ENCODE peak calls at places on chromosomes 2 and 18, in ten cellular contexts. B is activated T-helper 1 cell treated with anti-CD3 and anti-CD28 coated beads, Interleukin-2, amount 50 U/mL, for 16 hours; X is WTC11; G is activated gamma-delta T cell treated with Interleukin-2 at 50 U/mL for 16 hours; F is nephron progenitor cell; A is amniotic epithelial cell; Q is midbrain; N is thoracic aorta; U is stimulated activated CD8-positive, alpha-beta memory T cell treated with anti-CD3 and anti-CD28 coated beads, Interleukin-15, amount 100 ng/mL, for 24 hours; K is T-helper 9 cell. P is an unnamed sample.

GRCh38 chr2:61538920-61539559 is 884 bp upstream of the XPO1 start:
- DNase-seq in G (peak; percentile 8), X (no peak), U (no peak), Q (peak; percentile 38), B (no peak), F (no peak), A (peak; percentile 31), K (peak; percentile 20), N (no peak), P (peak; percentile 38)

GRCh38 chr2:112973156-112973555 is 4.7 kb upstream of the IL36G start:
- DNase-seq in X (no peak), N (no peak), Q (no peak), B (no peak), U (no peak), K (no peak), A (no peak), F (no peak), G (no peak), P (no peak)

GRCh38 chr2:23615216-23616020 is 230.4 kb downstream of the KLHL29 start:
- DNase-seq in A (no peak), F (no peak), X (no peak), N (no peak), K (no peak), B (no peak), U (no peak), Q (no peak), G (no peak), P (no peak)

GRCh38 chr2:159292157-159292556 is 5.7 kb upstream of the WDSUB1 start:
- DNase-seq in G (no peak), N (no peak), A (no peak), B (no peak), U (no peak), K (no peak), X (no peak), Q (no peak), F (peak; percentile 9), P (no peak)

GRCh38 chr2:42573256-42573655 is 4.8 kb downstream of the MTA3 start:
- DNase-seq in X (no peak), K (no peak), G (no peak), A (no peak), U (no peak), N (no peak), F (no peak), Q (no peak), B (no peak), P (no peak)

GRCh38 chr18:24022141-24022540 is 7.6 kb downstream of the TTC39C start:
- DNase-seq in U (no peak), K (no peak), N (no peak), B (no peak), X (no peak), A (peak; percentile 65), Q (no peak), G (no peak), F (no peak), P (no peak)

GRCh38 chr2:113891265-113891959 is 1.5 kb downstream of the ACTR3 start:
- DNase-seq in A (no peak), X (no peak), G (no peak), N (no peak), Q (no peak), K (no peak), U (no peak), F (no peak), B (no peak), P (no peak)

GRCh38 chr2:103284750-103285149 is 522.9 kb downstream of the TMEM182 start:
- DNase-seq in N (no peak), G (no peak), F (no peak), Q (no peak), A (no peak), K (no peak), X (no peak), U (no peak), B (no peak), P (no peak)

GRCh38 chr2:119282966-119283511 is 59.4 kb downstream of the STEAP3 start:
- DNase-seq in X (no peak), B (no peak), G (no peak), K (no peak), U (no peak), N (no peak), F (no peak), A (no peak), Q (peak; percentile 84), P (peak; percentile 73)

GRCh38 chr18:59994357-59994756 is 94.6 kb downstream of the PMAIP1 start:
- DNase-seq in N (no peak), F (no peak), B (no peak), X (no peak), A (no peak), Q (no peak), G (no peak), U (no peak), K (no peak), P (no peak)

GRCh38 chr2:237558918-237559645 is 7.3 kb upstream of the PRLH start:
- DNase-seq in F (no peak), A (peak; percentile 35), K (no peak), X (no peak), G (no peak), U (no peak), Q (no peak), B (no peak), N (no peak), P (no peak)

GRCh38 chr18:37426536-37427080 is 139.0 kb downstream of the CELF4 start:
- DNase-seq in N (no peak), X (no peak), G (no peak), Q (no peak), A (no peak), K (no peak), B (no peak), U (no peak), F (no peak), P (no peak)

GRCh38 chr2:128689971-128690370 is 371.3 kb upstream of the HS6ST1 start:
- DNase-seq in A (no peak), K (no peak), F (no peak), G (no peak), U (no peak), N (no peak), X (no peak), Q (no peak), B (no peak), P (no peak)

GRCh38 chr2:180742809-180743208 is 237.6 kb upstream of the UBE2E3 start:
- DNase-seq in F (no peak), B (no peak), Q (no peak), X (no peak), U (no peak), N (no peak), K (no peak), A (peak; percentile 84), G (no peak), P (no peak)

GRCh38 chr2:181738074-181738473 is 57.8 kb upstream of the NEUROD1 start:
- DNase-seq in N (no peak), F (no peak), K (no peak), Q (no peak), X (no peak), U (no peak), B (no peak), G (no peak), A (peak; percentile 17), P (no peak)